ENCODE peak calls at places on chromosome 7, in six cellular contexts. X, P, Y, L, A and N are unnamed samples.

GRCh38 chr7:150781016-150781415 is 19.1 kb downstream of the TMEM176B start:
- DNase-seq in X (no peak), Y (no peak), A (no peak), P (no peak), L (no peak), N (no peak)

GRCh38 chr7:101237206-101238067 is at the start of gene CLDN15:
- DNase-seq in L (no peak), P (no peak), Y (no peak), A (peak), X (no peak), N (peak)

GRCh38 chr7:155166673-155167370 is 96.7 kb downstream of the HTR5A start:
- DNase-seq in X (peak), P (peak), Y (no peak), L (no peak), A (no peak), N (no peak)

GRCh38 chr7:151091431-151091830 is 5.2 kb downstream of the AGAP3 start:
- DNase-seq in P (no peak), A (no peak), L (no peak), Y (no peak), X (no peak), N (no peak)

GRCh38 chr7:158590181-158590530 is 2.5 kb upstream of the PTPRN2 start:
- DNase-seq in P (no peak), X (no peak), A (no peak), Y (no peak), L (no peak), N (no peak)

GRCh38 chr7:116836911-116837310 is 25.5 kb upstream of the CAPZA2 start:
- DNase-seq in Y (no peak), P (peak), X (no peak), L (no peak), A (no peak), N (no peak)

GRCh38 chr7:38178004-38178694 is at the start of gene STARD3NL:
- DNase-seq in Y (peak), X (peak), A (peak), L (peak), P (peak), N (peak)

GRCh38 chr7:105799677-105800076 is 76.7 kb downstream of the ATXN7L1 start:
- DNase-seq in L (no peak), A (no peak), X (no peak), Y (no peak), P (no peak), N (no peak)

GRCh38 chr7:74059037-74059436 is 24.6 kb upstream of the LIMK1 start:
- DNase-seq in Y (no peak), X (no peak), P (no peak), L (no peak), A (no peak), N (no peak)

GRCh38 chr7:31458203-31458602 is 55.7 kb upstream of the ITPRID1 start:
- DNase-seq in P (no peak), X (no peak), Y (no peak), A (no peak), L (no peak), N (no peak)

GRCh38 chr7:150313367-150313809 is 9.8 kb upstream of the LRRC61 start:
- DNase-seq in Y (no peak), L (no peak), A (no peak), P (no peak), X (no peak), N (no peak)

GRCh38 chr7:16123117-16123770 is 298.1 kb downstream of the CRPPA start:
- DNase-seq in A (no peak), Y (no peak), L (no peak), P (no peak), X (no peak), N (no peak)

GRCh38 chr7:141072548-141073172 is 1.2 kb upstream of the TMEM178B start:
- DNase-seq in P (peak), X (no peak), A (peak), Y (no peak), L (peak), N (no peak)

GRCh38 chr7:48426331-48426965 is 255.2 kb downstream of the ABCA13 start:
- DNase-seq in X (no peak), L (no peak), A (no peak), P (no peak), Y (no peak), N (no peak)

GRCh38 chr7:105932835-105933477 is 30.1 kb upstream of the CDHR3 start:
- DNase-seq in Y (no peak), A (no peak), L (no peak), X (no peak), P (no peak), N (no peak)

GRCh38 chr7:131363719-131364118 is 36.0 kb downstream of the MKLN1 start:
- DNase-seq in A (no peak), L (no peak), Y (no peak), X (no peak), P (no peak), N (no peak)

GRCh38 chr7:92904292-92905131 is 68.1 kb upstream of the CDK6 start:
- DNase-seq in L (no peak), X (peak), P (peak), Y (peak), A (no peak), N (no peak)

DNA sequence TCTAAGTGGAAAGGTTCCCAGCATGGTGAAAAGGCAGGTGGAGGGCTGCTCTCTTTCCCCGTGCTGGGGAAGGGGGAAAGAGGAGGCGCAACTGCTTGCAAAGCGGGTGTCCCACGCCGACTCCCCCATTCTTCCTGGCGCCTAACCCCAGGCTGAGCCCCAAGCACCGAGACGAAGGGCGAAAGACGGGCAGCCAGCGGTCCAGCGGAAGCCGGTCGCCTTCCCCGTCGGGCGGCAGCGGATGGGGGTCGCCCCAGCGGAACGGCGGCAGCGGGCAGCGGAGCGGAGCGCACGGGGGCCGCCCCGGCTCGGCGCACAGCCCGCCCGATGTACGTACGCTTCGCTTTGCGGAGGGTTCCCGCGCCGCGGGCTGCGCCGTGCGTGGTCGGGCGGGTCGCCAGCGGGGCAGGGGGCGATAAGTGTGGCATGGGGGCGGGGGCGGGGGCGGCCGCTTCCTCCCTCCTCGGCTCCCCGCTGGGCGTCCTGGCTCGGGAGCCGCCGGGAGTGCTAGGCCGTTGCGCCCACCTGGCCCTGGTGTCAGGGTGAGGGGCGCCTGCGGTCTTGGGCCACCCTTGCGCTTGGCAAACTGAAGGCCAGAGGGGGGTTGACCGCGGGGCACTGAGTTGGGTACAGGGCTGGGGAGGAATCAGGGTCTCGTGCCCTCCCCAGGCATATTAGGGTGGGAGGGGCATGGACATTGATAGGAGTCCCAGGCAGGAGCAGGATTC is 35.2 kb upstream of the HSPB1 start:
- DNase-seq in P (no peak), X (no peak), Y (no peak), A (no peak), L (no peak), N (no peak)
- TF ChIP-seq CTCF in P (no peak), X (no peak), Y (no peak), A (no peak), L (no peak), N (no peak)

GRCh38 chr7:28013019-28013418 is 167.6 kb downstream of the JAZF1 start:
- DNase-seq in P (no peak), A (no peak), L (no peak), Y (no peak), X (no peak), N (no peak)
- TF ChIP-seq CTCF in P (no peak), A (no peak), L (no peak), Y (no peak), X (no peak), N (no peak)

DNA sequence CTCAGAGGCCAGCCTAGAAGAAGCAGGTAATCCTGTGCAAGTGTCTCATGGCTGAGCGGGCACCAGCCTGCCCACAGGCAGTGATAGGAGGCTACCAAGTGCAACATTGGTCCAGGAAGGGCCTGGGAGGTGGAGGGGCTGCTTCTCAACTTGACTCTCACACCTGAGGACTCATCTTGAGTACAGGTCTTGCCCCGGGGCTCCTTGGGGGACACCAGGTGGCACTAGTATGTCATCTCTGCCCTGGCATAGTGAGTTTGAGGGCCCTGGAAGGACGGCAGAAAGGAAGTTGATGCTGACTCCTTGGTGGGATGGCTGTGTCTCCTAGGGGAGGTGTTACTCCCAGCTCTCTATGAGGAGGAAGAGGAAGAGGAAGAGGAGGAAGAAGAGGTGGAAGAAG is 2.3 kb downstream of the CCDC136 start:
- DNase-seq in L (no peak), A (no peak), P (peak), X (no peak), Y (no peak), N (no peak)
- TF ChIP-seq CTCF in L (no peak), A (no peak), P (no peak), X (peak), Y (no peak), N (no peak)

DNA sequence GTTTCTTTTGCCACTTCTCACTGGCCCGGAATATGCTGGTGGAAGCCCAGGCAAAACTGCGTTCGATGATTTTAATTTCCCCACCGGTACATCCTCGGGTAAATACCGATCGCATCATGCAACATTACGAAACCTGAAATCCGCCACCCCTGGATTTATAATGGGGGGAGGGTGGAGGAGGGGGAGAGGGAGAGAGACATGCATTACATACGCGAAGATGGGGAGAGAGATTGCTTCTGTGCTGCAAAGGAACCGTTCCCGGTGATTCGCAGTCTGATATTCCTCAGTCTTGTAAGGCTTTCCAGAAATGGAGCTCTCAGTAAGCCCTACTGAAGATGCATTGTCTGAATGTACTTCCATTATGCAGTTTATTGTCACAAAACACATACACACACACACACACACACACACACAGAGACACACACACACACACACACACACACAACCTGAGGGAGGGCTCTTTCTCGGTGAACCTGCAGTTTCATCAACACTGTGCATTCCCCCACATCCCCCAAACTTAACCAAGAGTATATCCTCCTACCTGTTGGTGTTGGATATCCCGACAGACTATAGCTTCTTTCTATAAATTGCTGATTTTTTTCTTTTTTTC is 741 bp downstream of the GPR85 start:
- DNase-seq in A (no peak), X (no peak), P (no peak), L (no peak), Y (no peak), N (no peak)
- TF ChIP-seq CTCF in A (no peak), X (no peak), P (no peak), L (no peak), Y (no peak), N (no peak)

DNA sequence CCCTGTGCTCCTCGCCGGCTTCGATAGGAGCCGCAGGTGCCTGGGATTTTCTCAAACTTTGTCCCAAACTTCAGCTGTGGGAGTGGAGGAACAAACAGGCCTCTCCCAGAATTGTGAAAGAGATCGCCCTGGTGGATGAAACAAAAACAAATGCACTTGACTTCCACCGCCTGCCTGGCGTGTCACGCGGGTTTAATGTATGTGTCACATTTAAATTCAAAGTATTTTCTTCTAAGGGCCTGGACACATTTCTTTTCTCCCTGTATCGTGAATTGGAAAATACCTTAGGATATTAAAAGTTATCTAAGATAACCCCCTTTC is 694 bp upstream of the WASL start:
- DNase-seq in Y (no peak), A (no peak), P (no peak), L (no peak), X (no peak), N (no peak)
- TF ChIP-seq CTCF in Y (no peak), A (no peak), P (no peak), L (no peak), X (no peak), N (no peak)

GRCh38 chr7:121329460-121330052 is 756 bp downstream of the WNT16 start:
- DNase-seq in X (no peak), Y (no peak), L (peak), A (no peak), P (peak), N (no peak)
- TF ChIP-seq CTCF in X (peak), Y (no peak), L (no peak), A (no peak), P (peak), N (no peak)

DNA sequence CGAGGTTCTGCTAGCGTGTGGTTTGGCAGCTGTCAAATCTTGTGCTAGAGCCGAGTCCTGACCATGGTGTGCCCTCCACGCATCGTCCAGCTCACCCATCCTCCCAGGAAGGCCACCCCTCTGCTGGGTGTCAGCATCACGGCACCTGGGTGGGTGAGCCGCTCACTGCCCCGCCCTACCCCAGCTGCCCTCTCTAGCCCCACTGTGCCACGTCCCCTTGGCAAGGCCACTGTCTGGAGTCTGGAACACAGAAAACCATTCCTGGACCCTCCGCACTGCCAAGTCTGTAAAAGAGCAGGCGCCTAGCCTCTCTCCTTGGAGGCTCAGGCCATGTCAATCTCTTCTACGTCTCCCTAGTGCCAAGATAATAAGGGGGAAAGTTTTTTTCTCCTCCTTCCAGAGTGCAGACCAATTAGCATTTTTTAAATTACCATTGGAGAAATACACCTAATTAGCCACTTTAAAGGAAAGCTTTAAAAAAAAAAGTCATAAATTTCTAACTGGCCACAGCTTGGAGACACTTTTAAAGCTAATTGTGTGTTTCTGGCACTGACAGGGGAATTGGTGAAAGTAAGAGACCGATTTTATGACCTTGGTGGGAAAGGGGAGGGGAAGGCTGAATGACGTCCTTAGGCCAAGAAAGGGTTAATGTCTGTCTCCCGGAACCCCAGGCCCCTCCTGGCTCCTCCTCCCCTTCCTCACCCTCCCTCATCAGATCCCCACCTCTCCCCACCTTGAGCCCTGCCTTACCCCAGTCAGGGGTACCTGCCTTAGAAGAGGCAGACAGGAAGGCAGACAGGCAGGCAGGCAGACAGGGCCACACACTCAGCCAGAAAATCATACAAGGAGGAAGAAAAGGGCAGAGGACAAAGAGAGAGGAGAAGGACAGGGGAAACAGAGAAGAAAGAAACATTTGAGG is 151.2 kb downstream of the PLXNA4 start:
- DNase-seq in P (no peak), A (no peak), Y (no peak), L (no peak), X (no peak), N (no peak)
- TF ChIP-seq CTCF in P (no peak), A (no peak), Y (no peak), L (no peak), X (no peak), N (no peak)

DNA sequence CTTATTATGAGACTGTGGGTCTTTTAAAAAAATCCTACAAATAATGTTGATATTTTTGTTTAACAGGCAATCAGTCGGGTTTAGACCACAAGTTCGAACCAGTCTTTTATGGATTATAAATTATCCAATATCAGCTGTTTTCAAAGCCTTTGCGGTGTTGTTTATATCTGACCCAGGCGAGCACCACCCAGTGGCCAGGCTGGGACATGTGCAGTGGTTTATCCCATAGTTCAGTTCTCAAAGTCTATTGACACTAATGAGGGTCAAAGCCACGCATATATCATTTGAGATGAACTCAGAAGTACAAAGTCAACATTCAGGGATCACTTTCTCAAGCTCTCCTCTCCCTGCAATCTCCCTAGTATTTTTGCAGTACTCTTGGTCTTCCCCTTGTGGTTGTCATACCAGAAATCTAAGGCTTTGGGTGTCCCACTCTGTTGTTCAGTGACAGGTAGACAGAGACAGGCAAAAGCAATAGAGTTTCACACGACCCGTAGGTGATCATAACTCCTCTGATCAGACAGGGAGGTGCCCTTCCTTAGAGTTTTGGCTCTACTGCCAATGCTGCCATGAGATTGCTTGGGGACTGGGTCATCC is 117.4 kb upstream of the POM121L12 start:
- DNase-seq in P (no peak), Y (no peak), L (no peak), A (no peak), X (peak), N (no peak)
- TF ChIP-seq CTCF in P (no peak), Y (no peak), L (peak), A (no peak), X (peak), N (no peak)

GRCh38 chr7:54546081-54546985 is 4.2 kb downstream of the VSTM2A start:
- DNase-seq in P (peak), X (no peak), L (peak), Y (no peak), A (no peak), N (no peak)
- TF ChIP-seq CTCF in P (peak), X (peak), L (no peak), Y (no peak), A (no peak), N (no peak)